ENCODE peak calls at places on chromosomes 3 and 15, in eight cellular contexts. T, E, Q, V, D, Z, K and Y are unnamed samples.
A peak's percentile ranks its signal among the peaks of the same experiment; 100 is the strongest.

GRCh38 chr3:183815565-183815943 is 9.8 kb downstream of the MAP6D1 start:
- DNase-seq in T (no peak), E (no peak), Q (no peak), V (no peak), D (no peak), Z (no peak), K (no peak), Y (no peak)

GRCh38 chr3:125374501-125374995 is 577 bp downstream of the ZNF148 start:
- DNase-seq in T (no peak), E (no peak), Q (peak; percentile 48), V (no peak), D (peak; percentile 43), Z (no peak), K (no peak), Y (peak; percentile 40)

GRCh38 chr3:23900744-23901143 is 16.0 kb downstream of the NKIRAS1 start:
- DNase-seq in T (no peak), E (no peak), Q (no peak), V (no peak), D (peak; percentile 44), Z (no peak), K (no peak), Y (no peak)

GRCh38 chr3:112685435-112685834 is 44.5 kb upstream of the CCDC80 start:
- DNase-seq in T (no peak), E (peak; percentile 98), Q (no peak), V (no peak), D (peak; percentile 93), Z (peak; percentile 84), K (peak; percentile 71), Y (peak; percentile 75)

GRCh38 chr15:49238342-49238741 is 68.3 kb downstream of the GALK2 start:
- DNase-seq in T (no peak), E (peak; percentile 69), Q (no peak), V (no peak), D (peak; percentile 83), Z (peak; percentile 78), K (no peak), Y (peak; percentile 74)

GRCh38 chr3:143718463-143718862 is 129.8 kb downstream of the SLC9A9 start:
- DNase-seq in T (no peak), E (no peak), Q (no peak), V (no peak), D (no peak), Z (no peak), K (no peak), Y (no peak)

GRCh38 chr15:71469393-71469792 is 341.0 kb upstream of the NR2E3 start:
- DNase-seq in T (no peak), E (peak; percentile 92), Q (no peak), V (no peak), D (peak; percentile 78), Z (no peak), K (no peak), Y (no peak)

GRCh38 chr3:4981688-4982494 is 2.7 kb downstream of the BHLHE40 start:
- DNase-seq in T (no peak), E (no peak), Q (peak; percentile 82), V (no peak), D (peak; percentile 79), Z (no peak), K (peak; percentile 59), Y (peak; percentile 83)

GRCh38 chr15:49082960-49083359 is 36.7 kb upstream of the SECISBP2L start:
- DNase-seq in T (no peak), E (peak; percentile 57), Q (no peak), V (no peak), D (peak; percentile 92), Z (no peak), K (peak; percentile 36), Y (peak; percentile 38)

GRCh38 chr3:20107722-20108121 is 67.5 kb downstream of the KAT2B start:
- DNase-seq in T (no peak), E (no peak), Q (no peak), V (no peak), D (no peak), Z (no peak), K (no peak), Y (no peak)

GRCh38 chr3:114687157-114687556 is 393.3 kb downstream of the TIGIT start:
- DNase-seq in T (no peak), E (no peak), Q (no peak), V (no peak), D (no peak), Z (no peak), K (no peak), Y (no peak)

GRCh38 chr3:66178206-66178605 is 42.6 kb upstream of the SLC25A26 start:
- DNase-seq in T (no peak), E (no peak), Q (no peak), V (no peak), D (no peak), Z (no peak), K (no peak), Y (no peak)

GRCh38 chr15:87287156-87287555 is 969.4 kb downstream of the NTRK3 start:
- DNase-seq in T (no peak), E (peak; percentile 79), Q (peak; percentile 95), V (no peak), D (peak; percentile 80), Z (peak; percentile 14), K (peak; percentile 20), Y (peak; percentile 83)

GRCh38 chr15:30788595-30788994 is 115.1 kb upstream of the FAN1 start:
- DNase-seq in T (no peak), E (no peak), Q (no peak), V (no peak), D (no peak), Z (no peak), K (no peak), Y (no peak)

GRCh38 chr3:58012302-58012701 is 4.1 kb downstream of the FLNB start:
- DNase-seq in T (no peak), E (no peak), Q (no peak), V (no peak), D (no peak), Z (no peak), K (no peak), Y (no peak)

GRCh38 chr15:100849021-100849831 is 30.4 kb upstream of the ALDH1A3 start:
- DNase-seq in T (no peak), E (no peak), Q (peak; percentile 33), V (no peak), D (peak; percentile 53), Z (no peak), K (peak; percentile 7), Y (peak; percentile 40)

GRCh38 chr3:123486460-123486859 is 37.6 kb upstream of the ADCY5 start:
- DNase-seq in T (no peak), E (no peak), Q (no peak), V (no peak), D (no peak), Z (no peak), K (no peak), Y (no peak)

GRCh38 chr3:30256474-30256873 is 349.9 kb upstream of the TGFBR2 start:
- DNase-seq in T (no peak), E (no peak), Q (no peak), V (no peak), D (peak; percentile 28), Z (no peak), K (peak; percentile 63), Y (peak; percentile 32)

DNA sequence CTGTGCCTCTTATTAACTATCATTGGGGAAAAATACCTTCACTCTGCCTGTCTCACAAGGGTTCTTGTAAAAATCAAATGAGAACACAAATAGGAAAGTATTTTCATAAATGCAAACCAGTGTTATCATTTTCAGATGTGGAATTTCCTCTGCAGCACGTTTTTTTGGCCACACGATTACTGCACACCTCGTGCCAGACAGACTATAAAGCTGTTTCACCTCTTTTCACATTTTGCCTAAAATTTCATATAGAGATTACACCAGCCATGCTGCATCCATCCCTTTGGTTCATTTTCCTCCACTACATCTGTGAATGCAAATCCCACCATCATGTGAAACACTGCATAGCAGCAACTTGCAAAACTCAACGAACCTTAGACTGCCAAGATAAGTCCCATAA is 1.2 kb upstream of the TMOD2 start:
- DNase-seq in T (no peak), E (no peak), Q (no peak), V (no peak), D (no peak), Z (no peak), K (no peak), Y (no peak)
- H3K4me3 ChIP-seq in T (no peak overlapping the region), E (no peak overlapping the region), Q (no peak overlapping the region), V (peak overlapping the region; percentile 65), D (no peak overlapping the region), Z (no peak overlapping the region), K (no peak overlapping the region), Y (no peak overlapping the region)

GRCh38 chr15:64845826-64846225 is 4.1 kb downstream of the PLEKHO2 start:
- DNase-seq in T (no peak), E (no peak), Q (no peak), V (no peak), D (no peak), Z (no peak), K (no peak), Y (no peak)
- H3K4me3 ChIP-seq in T (no peak overlapping the region), E (no peak overlapping the region), Q (no peak overlapping the region), V (no peak overlapping the region), D (peak overlapping the region; percentile 96), Z (no peak overlapping the region), K (no peak overlapping the region), Y (no peak overlapping the region)

DNA sequence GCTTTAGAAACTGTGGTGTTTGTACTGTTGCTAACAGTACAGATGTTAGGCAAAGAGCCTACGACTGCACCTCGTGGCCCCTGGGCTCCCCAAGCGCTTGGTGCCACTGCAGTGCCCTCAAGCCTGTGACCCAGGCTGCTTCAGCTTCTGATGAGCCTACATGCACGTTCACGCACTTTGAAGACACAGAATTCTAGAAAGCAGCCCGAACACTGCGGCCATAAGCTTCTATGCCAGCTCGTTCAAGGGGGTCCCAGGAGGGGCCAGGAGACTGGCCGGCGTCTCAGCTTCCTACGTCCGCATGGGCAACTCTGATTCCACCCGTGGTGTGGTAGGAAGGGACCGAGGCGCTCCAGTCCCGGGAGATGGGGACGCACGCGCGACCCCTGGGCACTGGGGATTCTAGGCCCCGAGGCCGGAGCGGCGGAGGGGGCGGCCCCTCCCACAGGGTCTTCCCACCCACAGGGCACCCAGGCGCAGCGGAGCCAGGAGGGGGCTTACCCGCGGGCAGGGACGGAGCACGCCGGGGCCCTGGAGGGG is 653 bp downstream of the MYO5C start:
- DNase-seq in T (no peak), E (no peak), Q (no peak), V (no peak), D (no peak), Z (no peak), K (no peak), Y (no peak)
- H3K4me3 ChIP-seq in T (peak overlapping the region; percentile 72), E (peak overlapping the region; percentile 42), Q (peak overlapping the region; percentile 50), V (peak overlapping the region; percentile 33), D (no peak overlapping the region), Z (peak overlapping the region; percentile 46), K (peak overlapping the region; percentile 37), Y (peak overlapping the region; percentile 19)

GRCh38 chr3:13013151-13013561 is 60.1 kb downstream of the IQSEC1 start:
- DNase-seq in T (no peak), E (no peak), Q (no peak), V (no peak), D (no peak), Z (no peak), K (no peak), Y (no peak)

GRCh38 chr3:13010770-13011169 is 62.5 kb downstream of the IQSEC1 start:
- DNase-seq in T (no peak), E (no peak), Q (no peak), V (no peak), D (no peak), Z (no peak), K (no peak), Y (no peak)

GRCh38 chr3:13009946-13010315 is 63.3 kb downstream of the IQSEC1 start:
- DNase-seq in T (no peak), E (no peak), Q (no peak), V (no peak), D (no peak), Z (no peak), K (no peak), Y (no peak)

GRCh38 chr3:13012228-13012691 is 61.0 kb downstream of the IQSEC1 start:
- DNase-seq in T (no peak), E (no peak), Q (no peak), V (peak; percentile 56), D (peak; percentile 63), Z (no peak), K (no peak), Y (no peak)

GRCh38 chr3:13011369-13012227 is 61.6 kb downstream of the IQSEC1 start:
- DNase-seq in T (no peak), E (no peak), Q (no peak), V (no peak), D (no peak), Z (no peak), K (no peak), Y (no peak)
- H3K4me3 ChIP-seq in T (no peak overlapping the region), E (no peak overlapping the region), Q (no peak overlapping the region), V (no peak overlapping the region), D (no peak overlapping the region), Z (no peak overlapping the region), K (no peak overlapping the region), Y (no peak overlapping the region)